ENCODE peak calls at places on chromosomes 1 and 21, in four cellular contexts. One of them, this sample, is unnamed.
A peak's percentile ranks its signal among the peaks of the same experiment; 100 is the strongest.

GRCh38 chr1:209931141-209931540 is 6.9 kb upstream of the SYT14 start:
- DNase-seq in colonic mucosa: no peak
- DNase-seq in upper lobe of right lung: no peak
- DNase-seq in BE2C: no peak
- DNase-seq in this sample: no peak

GRCh38 chr1:206633708-206634121 is 1.6 kb upstream of the DYRK3 start:
- DNase-seq in upper lobe of right lung: no peak
- DNase-seq in colonic mucosa: no peak
- DNase-seq in BE2C: no peak
- DNase-seq in this sample: no peak

GRCh38 chr21:28133116-28133515 is 859.6 kb downstream of the LTN1 start:
- DNase-seq in colonic mucosa: no peak
- DNase-seq in upper lobe of right lung: no peak
- DNase-seq in BE2C: no peak
- DNase-seq in this sample: no peak

GRCh38 chr1:155253797-155254196 is 1.5 kb downstream of the ENTREP3 start:
- DNase-seq in upper lobe of right lung: no peak
- DNase-seq in colonic mucosa: no peak
- DNase-seq in BE2C: no peak
- DNase-seq in this sample: no peak

GRCh38 chr1:211126622-211127021 is 7.3 kb downstream of the KCNH1 start:
- DNase-seq in BE2C: no peak
- DNase-seq in upper lobe of right lung: no peak
- DNase-seq in colonic mucosa: no peak
- DNase-seq in this sample: no peak

GRCh38 chr1:15522551-15522950 is 1.5 kb downstream of the CASP9 start:
- DNase-seq in BE2C: no peak
- DNase-seq in colonic mucosa: no peak
- DNase-seq in upper lobe of right lung: no peak
- DNase-seq in this sample: no peak

GRCh38 chr1:186513526-186513925 is 52.6 kb upstream of the PDC start:
- DNase-seq in colonic mucosa: no peak
- DNase-seq in BE2C: no peak
- DNase-seq in upper lobe of right lung: no peak
- DNase-seq in this sample: no peak

GRCh38 chr1:86155061-86155806 is 1.3 kb downstream of the COL24A1 start:
- DNase-seq in BE2C: peak; percentile 1
- DNase-seq in colonic mucosa: no peak
- DNase-seq in upper lobe of right lung: peak; percentile 69
- DNase-seq in this sample: no peak

GRCh38 chr1:247431643-247432042 is 15.7 kb downstream of the NLRP3 start:
- DNase-seq in BE2C: no peak
- DNase-seq in colonic mucosa: no peak
- DNase-seq in upper lobe of right lung: peak; percentile 17
- DNase-seq in this sample: no peak

GRCh38 chr1:7348073-7348472 is 423.0 kb upstream of the VAMP3 start:
- DNase-seq in upper lobe of right lung: peak; percentile 43
- DNase-seq in colonic mucosa: no peak
- DNase-seq in BE2C: no peak
- DNase-seq in this sample: no peak

GRCh38 chr1:95233321-95233736 is 681 bp upstream of the RWDD3 start:
- DNase-seq in colonic mucosa: peak; percentile 55
- DNase-seq in upper lobe of right lung: no peak
- DNase-seq in BE2C: no peak
- DNase-seq in this sample: no peak

GRCh38 chr1:8687539-8687938 is 129.9 kb downstream of the RERE start:
- DNase-seq in colonic mucosa: no peak
- DNase-seq in upper lobe of right lung: no peak
- DNase-seq in BE2C: no peak
- DNase-seq in this sample: peak; percentile 76

GRCh38 chr1:152960452-152961044 is 9.9 kb upstream of the SPRR4 start:
- DNase-seq in colonic mucosa: no peak
- DNase-seq in BE2C: no peak
- DNase-seq in upper lobe of right lung: no peak
- DNase-seq in this sample: no peak

GRCh38 chr1:228471762-228472398 is 15.3 kb upstream of the RNF187 start:
- DNase-seq in colonic mucosa: peak; percentile 33
- DNase-seq in upper lobe of right lung: no peak
- DNase-seq in BE2C: no peak
- DNase-seq in this sample: peak; percentile 78

GRCh38 chr1:45260244-45260643 is 53.8 kb upstream of the ZSWIM5 start:
- DNase-seq in colonic mucosa: no peak
- DNase-seq in upper lobe of right lung: no peak
- DNase-seq in BE2C: no peak
- DNase-seq in this sample: no peak

GRCh38 chr1:37035828-37036666 is 1.7 kb upstream of the GRIK3 start:
- DNase-seq in colonic mucosa: no peak
- DNase-seq in BE2C: peak; percentile 70
- DNase-seq in upper lobe of right lung: no peak
- DNase-seq in this sample: no peak

GRCh38 chr1:183023146-183023600 is at the start of gene LAMC1:
- DNase-seq in BE2C: peak; percentile 96
- DNase-seq in upper lobe of right lung: peak; percentile 87
- DNase-seq in colonic mucosa: peak; percentile 67
- DNase-seq in this sample: peak; percentile 90

GRCh38 chr1:66288048-66288447 is 245.9 kb upstream of the SGIP1 start:
- DNase-seq in upper lobe of right lung: no peak
- DNase-seq in BE2C: no peak
- DNase-seq in colonic mucosa: no peak
- DNase-seq in this sample: no peak

GRCh38 chr1:173568483-173568882 is 34.4 kb downstream of the SLC9C2 start:
- DNase-seq in upper lobe of right lung: no peak
- DNase-seq in BE2C: no peak
- DNase-seq in colonic mucosa: no peak
- DNase-seq in this sample: no peak

GRCh38 chr1:7616076-7616833 is 154.8 kb upstream of the VAMP3 start:
- DNase-seq in colonic mucosa: peak; percentile 33
- DNase-seq in BE2C: no peak
- DNase-seq in upper lobe of right lung: peak; percentile 70
- DNase-seq in this sample: peak; percentile 51

GRCh38 chr1:14630986-14631385 is 32.5 kb downstream of the KAZN start:
- DNase-seq in upper lobe of right lung: no peak
- DNase-seq in BE2C: no peak
- DNase-seq in colonic mucosa: no peak
- DNase-seq in this sample: no peak

GRCh38 chr1:169466259-169467230 is 19.2 kb downstream of the SLC19A2 start:
- DNase-seq in colonic mucosa: no peak
- DNase-seq in BE2C: peak; percentile 33
- DNase-seq in upper lobe of right lung: no peak
- DNase-seq in this sample: peak; percentile 61

GRCh38 chr21:29394051-29394450 is 95.3 kb downstream of the BACH1 start:
- DNase-seq in BE2C: no peak
- DNase-seq in upper lobe of right lung: no peak
- DNase-seq in colonic mucosa: no peak
- DNase-seq in this sample: no peak

GRCh38 chr1:183152216-183152615 is 33.8 kb upstream of the LAMC2 start:
- DNase-seq in colonic mucosa: no peak
- DNase-seq in BE2C: no peak
- DNase-seq in upper lobe of right lung: no peak
- DNase-seq in this sample: no peak

GRCh38 chr1:2349821-2350220 is 41.5 kb downstream of the MORN1 start:
- DNase-seq in upper lobe of right lung: peak; percentile 36
- DNase-seq in colonic mucosa: no peak
- DNase-seq in BE2C: no peak
- DNase-seq in this sample: no peak

GRCh38 chr1:54384471-54384870 is 21.7 kb downstream of the SSBP3 start:
- DNase-seq in BE2C: no peak
- DNase-seq in upper lobe of right lung: no peak
- DNase-seq in colonic mucosa: no peak
- DNase-seq in this sample: no peak

GRCh38 chr1:93148001-93148400 is 32.2 kb downstream of the TMED5 start:
- DNase-seq in upper lobe of right lung: no peak
- DNase-seq in colonic mucosa: no peak
- DNase-seq in BE2C: no peak
- DNase-seq in this sample: no peak

GRCh38 chr1:183039985-183040447 is 16.8 kb downstream of the LAMC1 start:
- DNase-seq in colonic mucosa: no peak
- DNase-seq in upper lobe of right lung: no peak
- DNase-seq in BE2C: no peak
- DNase-seq in this sample: peak; percentile 98

GRCh38 chr1:8815582-8816285 is 1.7 kb downstream of the RERE start:
- DNase-seq in BE2C: no peak
- DNase-seq in colonic mucosa: peak; percentile 40
- DNase-seq in upper lobe of right lung: no peak
- DNase-seq in this sample: peak; percentile 34

GRCh38 chr1:8663915-8664331 is 153.5 kb downstream of the RERE start:
- DNase-seq in BE2C: peak; percentile 4
- DNase-seq in colonic mucosa: no peak
- DNase-seq in upper lobe of right lung: no peak
- DNase-seq in this sample: peak; percentile 69

GRCh38 chr1:158506369-158506987 is 34.5 kb downstream of the OR10R2 start:
- DNase-seq in upper lobe of right lung: no peak
- DNase-seq in colonic mucosa: peak; percentile 26
- DNase-seq in BE2C: peak; percentile 13
- DNase-seq in this sample: peak; percentile 65

GRCh38 chr1:72281144-72281543 is 1.2 kb downstream of the NEGR1 start:
- DNase-seq in colonic mucosa: no peak
- DNase-seq in BE2C: no peak
- DNase-seq in upper lobe of right lung: no peak
- DNase-seq in this sample: peak; percentile 21

GRCh38 chr1:107135466-107135865 is 5.4 kb upstream of the NTNG1 start:
- DNase-seq in colonic mucosa: no peak
- DNase-seq in BE2C: no peak
- DNase-seq in upper lobe of right lung: no peak
- DNase-seq in this sample: peak; percentile 72

GRCh38 chr1:68332041-68332440 is 99.7 kb upstream of the WLS start:
- DNase-seq in BE2C: no peak
- DNase-seq in upper lobe of right lung: no peak
- DNase-seq in colonic mucosa: no peak
- DNase-seq in this sample: no peak

GRCh38 chr21:33668180-33668579 is 25.9 kb downstream of the ITSN1 start:
- DNase-seq in colonic mucosa: no peak
- DNase-seq in BE2C: peak; percentile 27
- DNase-seq in upper lobe of right lung: no peak
- DNase-seq in this sample: no peak

GRCh38 chr1:59828160-59828559 is 13.4 kb downstream of the HOOK1 start:
- DNase-seq in BE2C: no peak
- DNase-seq in colonic mucosa: no peak
- DNase-seq in upper lobe of right lung: no peak
- DNase-seq in this sample: no peak

GRCh38 chr1:226425431-226426031 is 17.6 kb upstream of the PARP1 start:
- DNase-seq in upper lobe of right lung: no peak
- DNase-seq in BE2C: no peak
- DNase-seq in colonic mucosa: no peak
- DNase-seq in this sample: no peak

GRCh38 chr1:110187139-110187890 is 22.8 kb upstream of the KCNC4 start:
- DNase-seq in upper lobe of right lung: no peak
- DNase-seq in BE2C: peak; percentile 72
- DNase-seq in colonic mucosa: no peak
- DNase-seq in this sample: no peak

GRCh38 chr1:46473991-46474390 is 15.6 kb upstream of the DMBX1 start:
- DNase-seq in BE2C: no peak
- DNase-seq in upper lobe of right lung: no peak
- DNase-seq in colonic mucosa: no peak
- DNase-seq in this sample: no peak
- H3K27me3 ChIP-seq in BE2C: no peaks in the 10 kb centered on the region
- H3K27me3 ChIP-seq in upper lobe of right lung: peaks cover 31% of the 10 kb centered on the region
- H3K27me3 ChIP-seq in colonic mucosa: no peaks in the 10 kb centered on the region
- H3K27me3 ChIP-seq in this sample: no peaks in the 10 kb centered on the region

GRCh38 chr1:201436969-201437368 is 15.4 kb upstream of the TNNI1 start:
- DNase-seq in colonic mucosa: no peak
- DNase-seq in upper lobe of right lung: no peak
- DNase-seq in BE2C: no peak
- DNase-seq in this sample: no peak

GRCh38 chr1:201433609-201434008 is 12.1 kb upstream of the TNNI1 start:
- DNase-seq in BE2C: no peak
- DNase-seq in colonic mucosa: no peak
- DNase-seq in upper lobe of right lung: no peak
- DNase-seq in this sample: no peak

GRCh38 chr1:201432814-201433213 is 11.3 kb upstream of the TNNI1 start:
- DNase-seq in BE2C: no peak
- DNase-seq in colonic mucosa: no peak
- DNase-seq in upper lobe of right lung: no peak
- DNase-seq in this sample: no peak

GRCh38 chr1:201434266-201434665 is 12.7 kb upstream of the TNNI1 start:
- DNase-seq in upper lobe of right lung: no peak
- DNase-seq in BE2C: no peak
- DNase-seq in colonic mucosa: no peak
- DNase-seq in this sample: no peak

DNA sequence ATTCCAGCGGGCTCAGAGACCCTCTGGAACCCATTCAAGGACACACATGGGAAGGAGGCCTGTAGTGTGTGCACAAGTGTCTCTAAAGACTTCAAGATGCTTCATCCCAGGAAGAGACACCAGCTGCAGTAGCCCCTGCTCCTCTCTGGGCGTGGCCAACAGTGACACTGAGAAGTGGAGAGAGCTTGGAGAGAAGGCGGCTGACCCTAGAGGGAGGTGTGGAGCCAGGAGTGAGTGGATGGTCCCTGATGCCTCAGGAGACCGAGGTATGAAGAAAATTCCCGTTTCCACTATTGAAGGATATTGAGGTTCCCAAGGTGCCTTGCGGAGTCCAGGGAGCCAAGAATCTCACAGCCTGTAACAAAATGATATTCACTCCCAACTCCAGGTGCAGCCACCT is 14.9 kb upstream of the TNNI1 start:
- DNase-seq in upper lobe of right lung: no peak
- DNase-seq in BE2C: peak; percentile 38
- DNase-seq in colonic mucosa: no peak
- DNase-seq in this sample: peak; percentile 56
- TF ChIP-seq CTCF in upper lobe of right lung: no peak
- TF ChIP-seq CTCF in BE2C: peak; percentile 31
- TF ChIP-seq CTCF in colonic mucosa: no peak
- TF ChIP-seq CTCF in this sample: no peak

DNA sequence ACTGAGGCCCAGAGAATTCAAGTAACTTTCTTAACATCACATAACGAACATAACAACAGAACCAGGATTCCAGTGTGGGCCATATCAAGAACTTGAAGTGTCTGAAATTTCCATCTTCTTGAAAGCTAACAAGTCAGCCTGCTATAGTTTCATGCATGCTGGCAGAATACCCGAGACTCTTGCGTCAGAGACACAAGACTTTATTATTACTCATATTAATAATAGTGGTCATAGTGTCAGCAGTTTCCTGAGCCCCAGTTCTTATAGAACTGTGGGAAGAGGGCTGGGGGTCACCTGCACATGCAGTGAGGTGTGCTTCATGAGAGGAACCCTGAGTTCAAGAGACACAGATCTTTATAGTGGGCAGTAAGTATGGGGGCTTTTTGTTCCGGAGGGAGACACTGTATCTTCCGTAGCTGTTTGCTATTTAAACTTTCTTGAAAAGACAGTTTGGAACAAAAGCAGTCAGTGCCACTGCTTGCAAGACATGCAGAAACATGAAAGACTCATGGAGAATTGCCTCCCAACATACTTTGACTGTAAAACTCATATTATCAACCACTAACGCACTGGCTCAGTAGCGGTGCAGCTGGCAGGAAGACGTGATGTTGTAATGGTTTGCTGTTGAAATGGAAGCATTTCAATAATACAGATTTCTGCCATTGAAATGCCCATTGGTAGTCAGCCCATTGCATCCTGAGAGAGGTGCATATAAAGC is 339.2 kb downstream of the ADGRL2 start:
- DNase-seq in colonic mucosa: no peak
- DNase-seq in upper lobe of right lung: no peak
- DNase-seq in BE2C: no peak
- DNase-seq in this sample: no peak
- H3K9me3 ChIP-seq in colonic mucosa: no peaks in the 10 kb centered on the region
- H3K9me3 ChIP-seq in upper lobe of right lung: no peaks in the 10 kb centered on the region
- H3K9me3 ChIP-seq in BE2C: no peaks in the 10 kb centered on the region
- H3K9me3 ChIP-seq in this sample: no peaks in the 10 kb centered on the region

GRCh38 chr21:37040212-37040611 is 32.7 kb downstream of the PIGP start:
- DNase-seq in BE2C: no peak
- DNase-seq in upper lobe of right lung: no peak
- DNase-seq in colonic mucosa: no peak
- DNase-seq in this sample: no peak
- H3K27me3 ChIP-seq in BE2C: no peaks in the 10 kb centered on the region
- H3K27me3 ChIP-seq in upper lobe of right lung: no peaks in the 10 kb centered on the region
- H3K27me3 ChIP-seq in colonic mucosa: no peaks in the 10 kb centered on the region
- H3K27me3 ChIP-seq in this sample: no peaks in the 10 kb centered on the region